ENCODE peak calls at places on chromosomes 4 and X, in seven cellular contexts. One of them, this sample, is unnamed.

GRCh38 chr4:146292508-146292907 is 78.2 kb downstream of the REELD1 start:
- DNase-seq in stimulated activated CD8-positive, alpha-beta memory T cell treated with anti-CD3 and anti-CD28 coated beads, Interleukin-7, amount 100 ng/mL, for 24 hours: no peak
- DNase-seq in HS-5: no peak
- DNase-seq in IMR-90: no peak
- DNase-seq in OCI-LY7: no peak
- DNase-seq in stomach: no peak
- DNase-seq in esophagus squamous epithelium: no peak
- DNase-seq in this sample: no peak

GRCh38 chr4:85681194-85681803 is 206.3 kb downstream of the ARHGAP24 start:
- DNase-seq in stimulated activated CD8-positive, alpha-beta memory T cell treated with anti-CD3 and anti-CD28 coated beads, Interleukin-7, amount 100 ng/mL, for 24 hours: no peak
- DNase-seq in HS-5: peak; percentile 46
- DNase-seq in IMR-90: peak; percentile 49
- DNase-seq in OCI-LY7: peak; percentile 66
- DNase-seq in stomach: no peak
- DNase-seq in esophagus squamous epithelium: no peak
- DNase-seq in this sample: no peak

GRCh38 chr4:7964890-7965662 is 25.4 kb upstream of the AFAP1 start:
- DNase-seq in stimulated activated CD8-positive, alpha-beta memory T cell treated with anti-CD3 and anti-CD28 coated beads, Interleukin-7, amount 100 ng/mL, for 24 hours: no peak
- DNase-seq in HS-5: no peak
- DNase-seq in IMR-90: peak; percentile 71
- DNase-seq in OCI-LY7: no peak
- DNase-seq in stomach: no peak
- DNase-seq in esophagus squamous epithelium: no peak
- DNase-seq in this sample: no peak

GRCh38 chrX:17022205-17022604 is 75.7 kb downstream of the REPS2 start:
- DNase-seq in stimulated activated CD8-positive, alpha-beta memory T cell treated with anti-CD3 and anti-CD28 coated beads, Interleukin-7, amount 100 ng/mL, for 24 hours: no peak
- DNase-seq in HS-5: no peak
- DNase-seq in IMR-90: peak; percentile 35
- DNase-seq in OCI-LY7: no peak
- DNase-seq in stomach: no peak
- DNase-seq in esophagus squamous epithelium: no peak
- DNase-seq in this sample: no peak

GRCh38 chrX:55783723-55784122 is 66.2 kb downstream of the RRAGB start:
- DNase-seq in stimulated activated CD8-positive, alpha-beta memory T cell treated with anti-CD3 and anti-CD28 coated beads, Interleukin-7, amount 100 ng/mL, for 24 hours: no peak
- DNase-seq in HS-5: no peak
- DNase-seq in IMR-90: no peak
- DNase-seq in OCI-LY7: no peak
- DNase-seq in stomach: no peak
- DNase-seq in esophagus squamous epithelium: no peak
- DNase-seq in this sample: no peak

GRCh38 chr4:37631551-37631950 is 54.6 kb downstream of the RELL1 start:
- DNase-seq in stimulated activated CD8-positive, alpha-beta memory T cell treated with anti-CD3 and anti-CD28 coated beads, Interleukin-7, amount 100 ng/mL, for 24 hours: no peak
- DNase-seq in HS-5: no peak
- DNase-seq in IMR-90: peak; percentile 46
- DNase-seq in OCI-LY7: no peak
- DNase-seq in stomach: peak; percentile 44
- DNase-seq in esophagus squamous epithelium: no peak
- DNase-seq in this sample: no peak

GRCh38 chrX:145825896-145826295 is 8.3 kb downstream of the SLITRK2 start:
- DNase-seq in stimulated activated CD8-positive, alpha-beta memory T cell treated with anti-CD3 and anti-CD28 coated beads, Interleukin-7, amount 100 ng/mL, for 24 hours: no peak
- DNase-seq in HS-5: no peak
- DNase-seq in IMR-90: no peak
- DNase-seq in OCI-LY7: peak; percentile 1
- DNase-seq in stomach: no peak
- DNase-seq in esophagus squamous epithelium: no peak
- DNase-seq in this sample: no peak

GRCh38 chrX:130994671-130995070 is 63.5 kb upstream of the ARHGAP36 start:
- DNase-seq in stimulated activated CD8-positive, alpha-beta memory T cell treated with anti-CD3 and anti-CD28 coated beads, Interleukin-7, amount 100 ng/mL, for 24 hours: no peak
- DNase-seq in HS-5: no peak
- DNase-seq in IMR-90: peak; percentile 2
- DNase-seq in OCI-LY7: peak; percentile 22
- DNase-seq in stomach: no peak
- DNase-seq in esophagus squamous epithelium: no peak
- DNase-seq in this sample: no peak

GRCh38 chrX:69564665-69565064 is 51.2 kb upstream of the EDA start:
- DNase-seq in stimulated activated CD8-positive, alpha-beta memory T cell treated with anti-CD3 and anti-CD28 coated beads, Interleukin-7, amount 100 ng/mL, for 24 hours: no peak
- DNase-seq in HS-5: no peak
- DNase-seq in IMR-90: no peak
- DNase-seq in OCI-LY7: no peak
- DNase-seq in stomach: no peak
- DNase-seq in esophagus squamous epithelium: no peak
- DNase-seq in this sample: no peak

GRCh38 chr4:121270384-121270783 is 106.3 kb upstream of the TNIP3 start:
- DNase-seq in stimulated activated CD8-positive, alpha-beta memory T cell treated with anti-CD3 and anti-CD28 coated beads, Interleukin-7, amount 100 ng/mL, for 24 hours: no peak
- DNase-seq in HS-5: peak; percentile 14
- DNase-seq in IMR-90: no peak
- DNase-seq in OCI-LY7: no peak
- DNase-seq in stomach: no peak
- DNase-seq in esophagus squamous epithelium: no peak
- DNase-seq in this sample: no peak

GRCh38 chrX:153769865-153770605 is 6.0 kb downstream of the PLXNB3 start:
- DNase-seq in stimulated activated CD8-positive, alpha-beta memory T cell treated with anti-CD3 and anti-CD28 coated beads, Interleukin-7, amount 100 ng/mL, for 24 hours: no peak
- DNase-seq in HS-5: no peak
- DNase-seq in IMR-90: no peak
- DNase-seq in OCI-LY7: no peak
- DNase-seq in stomach: no peak
- DNase-seq in esophagus squamous epithelium: no peak
- DNase-seq in this sample: no peak